ENCODE peak calls at places on chromosomes 7 and 10, in five cellular contexts. S, A, U, P and F are unnamed samples. For H3K27me3, the result is how much of the 10 kb centered on the place peaks cover.

GRCh38 chr7:22207724-22208225 is 149.2 kb downstream of the RAPGEF5 start:
- DNase-seq in U (no peak), P (no peak), S (no peak), A (no peak), F (no peak)

GRCh38 chr7:101953248-101953819 is 135.9 kb downstream of the CUX1 start:
- DNase-seq in U (peak), P (no peak), A (no peak), S (no peak), F (no peak)

GRCh38 chr10:28459453-28460144 is 73.3 kb upstream of the WAC start:
- DNase-seq in A (no peak), P (no peak), U (no peak), S (no peak), F (no peak)

GRCh38 chr10:95431900-95432342 is 129.2 kb downstream of the SORBS1 start:
- DNase-seq in S (no peak), U (no peak), A (no peak), P (no peak), F (no peak)

GRCh38 chr7:112407261-112407660 is 43.0 kb upstream of the IFRD1 start:
- DNase-seq in P (no peak), S (no peak), U (no peak), A (no peak), F (no peak)

GRCh38 chr7:81768951-81769778 is 682 bp downstream of the HGF start:
- DNase-seq in S (no peak), P (no peak), U (peak), A (no peak), F (no peak)

GRCh38 chr7:815284-816216 is 16.7 kb upstream of the SUN1 start:
- DNase-seq in A (peak), S (no peak), P (peak), U (peak), F (no peak)

GRCh38 chr7:133863362-133864061 is 263.6 kb upstream of the LRGUK start:
- DNase-seq in S (no peak), P (no peak), U (no peak), A (no peak), F (no peak)

GRCh38 chr10:97117372-97117771 is 68.4 kb downstream of the SLIT1 start:
- DNase-seq in P (no peak), U (peak), A (peak), S (no peak), F (no peak)

GRCh38 chr7:1864126-1864940 is 194.3 kb downstream of the ELFN1 start:
- DNase-seq in A (no peak), P (no peak), U (no peak), S (no peak), F (no peak)

DNA sequence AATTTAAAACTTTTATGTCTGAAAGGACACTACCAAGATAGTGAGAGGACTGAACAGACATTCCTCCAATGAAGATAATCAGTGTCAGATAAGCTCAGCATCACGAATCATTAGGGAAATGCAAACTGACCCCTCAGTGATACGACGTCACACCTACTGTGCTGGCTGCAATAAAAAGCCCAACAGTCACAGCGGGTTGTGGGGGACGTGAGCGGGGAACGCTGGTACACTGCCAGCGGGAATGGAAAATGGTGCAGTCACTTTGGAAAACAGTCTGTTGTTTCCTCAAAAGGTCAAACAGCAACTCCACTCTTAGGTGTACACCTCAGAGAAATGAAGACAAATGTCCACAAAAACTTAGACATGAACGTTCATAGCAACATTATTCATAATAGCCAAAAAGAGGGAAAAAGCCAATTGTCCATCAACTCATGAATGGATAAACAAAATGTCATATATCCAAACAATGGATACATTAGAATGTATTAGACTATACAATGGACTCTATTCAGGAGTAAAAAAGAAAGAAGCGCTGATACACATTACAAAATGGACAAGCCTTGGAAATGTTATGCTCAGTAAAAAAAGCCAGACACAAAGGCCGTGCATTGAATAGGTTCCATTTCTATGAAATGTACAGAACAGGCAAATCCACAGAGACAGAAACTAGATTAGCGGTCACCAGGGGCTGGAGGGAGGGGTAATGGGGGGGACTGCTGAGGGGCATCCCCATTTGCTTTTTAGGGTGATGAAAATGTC is 2.4 kb upstream of the ECHS1 start:
- DNase-seq in S (no peak), A (no peak), P (no peak), U (no peak), F (no peak)
- H3K27ac ChIP-seq in S (no peak), A (no peak), P (no peak), U (no peak), F (peak)

GRCh38 chr10:117135026-117135372 is 3.1 kb downstream of the VAX1 start:
- DNase-seq in A (no peak), P (no peak), S (no peak), U (no peak), F (no peak)

GRCh38 chr10:117136391-117136975 is 1.6 kb downstream of the VAX1 start:
- DNase-seq in S (no peak), P (no peak), A (no peak), U (no peak), F (no peak)

GRCh38 chr10:117134084-117135025 is 3.7 kb downstream of the VAX1 start:
- DNase-seq in A (no peak), S (no peak), P (no peak), U (peak), F (no peak)

GRCh38 chr10:117137031-117137910 is 799 bp downstream of the VAX1 start:
- DNase-seq in P (no peak), S (no peak), U (peak), A (no peak), F (peak)

GRCh38 chr10:117135480-117136140 is 2.5 kb downstream of the VAX1 start:
- DNase-seq in A (no peak), S (no peak), P (no peak), U (no peak), F (no peak)
- H3K27me3 ChIP-seq in A (half or more), S (half or more), P (under half), U (half or more), F (half or more)

GRCh38 chr7:41592794-41593193 is 110.1 kb downstream of the INHBA start:
- DNase-seq in S (no peak), U (no peak), P (no peak), A (no peak), F (no peak)
- H3K4me3 ChIP-seq in S (no peak), U (no peak), P (no peak), A (no peak), F (no peak)

GRCh38 chr7:29189743-29190201 is 4.8 kb upstream of the CHN2 start:
- DNase-seq in U (peak), P (peak), S (peak), A (peak), F (peak)
- H3K27ac ChIP-seq in U (no peak), P (peak), S (no peak), A (no peak), F (peak)

GRCh38 chr7:4886671-4887070 is 3.2 kb upstream of the RADIL start:
- DNase-seq in U (no peak), P (no peak), S (no peak), A (no peak), F (no peak)
- H3K27me3 ChIP-seq in U (under half), P (under half), S (under half), A (under half), F (under half)

GRCh38 chr10:43026039-43026973 is 50.6 kb upstream of the RET start:
- DNase-seq in A (no peak), P (no peak), U (no peak), S (no peak), F (no peak)
- H3K4me3 ChIP-seq in A (no peak), P (no peak), U (no peak), S (no peak), F (no peak)

GRCh38 chr10:74289956-74290355 is 138.9 kb downstream of the ADK start:
- DNase-seq in P (no peak), U (peak), A (no peak), S (no peak), F (no peak)

GRCh38 chr10:74297389-74298080 is 146.5 kb downstream of the ADK start:
- DNase-seq in A (no peak), S (no peak), U (peak), P (no peak), F (no peak)

GRCh38 chr10:74290703-74291102 is 139.7 kb downstream of the ADK start:
- DNase-seq in S (no peak), U (peak), A (no peak), P (no peak), F (no peak)

GRCh38 chr10:74292871-74293427 is 141.9 kb downstream of the ADK start:
- DNase-seq in A (no peak), S (no peak), P (no peak), U (peak), F (no peak)

DNA sequence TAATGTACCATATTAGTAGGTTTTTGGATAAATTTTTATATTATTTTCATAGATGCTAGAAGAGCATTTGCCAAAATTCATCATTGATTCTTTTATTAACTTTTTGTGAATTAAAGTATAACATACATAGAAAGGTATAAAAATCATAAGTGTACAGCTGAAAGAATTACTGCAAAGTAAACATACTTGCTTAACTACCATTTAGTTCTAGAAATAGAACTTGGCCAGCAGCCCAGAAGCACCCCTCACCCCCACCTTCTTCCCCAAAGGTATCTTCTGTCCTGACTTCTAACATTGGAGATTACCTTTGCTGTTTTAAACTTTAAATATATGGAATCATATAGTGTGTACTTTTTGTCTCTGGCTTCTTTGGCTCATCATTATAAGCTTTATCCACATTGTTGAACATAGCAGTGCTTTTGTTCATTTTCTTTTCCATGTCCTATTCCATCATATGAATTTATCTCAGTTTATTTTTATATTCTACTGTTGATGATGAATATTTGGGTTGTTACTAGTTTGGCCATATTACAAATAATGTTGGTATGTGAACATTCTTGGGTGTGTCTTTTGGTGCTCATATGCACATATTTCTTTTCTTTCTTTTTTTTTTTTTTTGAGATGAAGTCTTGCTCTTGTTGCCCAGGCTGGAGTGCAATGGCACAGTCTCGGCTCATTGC is 142.8 kb downstream of the ADK start:
- DNase-seq in S (no peak), P (no peak), U (peak), A (no peak), F (no peak)
- H3K27ac ChIP-seq in S (no peak), P (no peak), U (peak), A (no peak), F (no peak)

GRCh38 chr10:78730754-78731153 is 338.0 kb upstream of the ZMIZ1 start:
- DNase-seq in A (no peak), S (no peak), P (no peak), U (no peak), F (no peak)

GRCh38 chr10:78729810-78730209 is 339.0 kb upstream of the ZMIZ1 start:
- DNase-seq in A (no peak), S (no peak), U (no peak), P (no peak), F (no peak)

GRCh38 chr10:78731675-78732074 is 337.1 kb upstream of the ZMIZ1 start:
- DNase-seq in A (no peak), P (no peak), U (no peak), S (no peak), F (no peak)

GRCh38 chr10:78729366-78729765 is 339.4 kb upstream of the ZMIZ1 start:
- DNase-seq in P (no peak), S (no peak), A (no peak), U (no peak), F (no peak)

GRCh38 chr10:78732381-78732780 is 336.4 kb upstream of the ZMIZ1 start:
- DNase-seq in A (no peak), P (no peak), S (no peak), U (no peak), F (no peak)
- H3K27me3 ChIP-seq in A (under half), P (under half), S (under half), U (under half), F (under half)

DNA sequence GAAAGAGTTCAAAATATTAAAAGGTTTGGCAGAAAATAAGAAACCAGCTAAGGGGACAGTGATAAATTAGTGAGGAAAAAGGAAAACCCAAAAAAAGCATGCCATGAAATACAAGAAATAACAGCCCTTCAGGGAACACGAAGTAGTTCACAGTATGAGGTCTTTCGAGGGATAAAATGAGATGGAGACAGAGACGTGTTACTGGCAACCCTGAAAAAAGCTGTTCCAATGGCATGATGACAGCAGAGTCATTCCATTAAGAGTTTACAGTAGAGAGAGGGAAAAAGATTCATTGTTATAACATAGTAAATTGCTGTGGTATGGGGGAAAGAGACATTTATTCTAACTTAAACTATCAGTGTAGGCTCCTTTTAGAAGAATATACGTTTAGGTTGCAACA is 391.2 kb downstream of the ANKRD7 start:
- DNase-seq in A (no peak), U (no peak), P (no peak), S (no peak), F (no peak)
- H3K4me3 ChIP-seq in A (no peak), U (no peak), P (no peak), S (no peak), F (no peak)